ENCODE peak calls at places on chromosomes 2 and 18, in four cellular contexts. S is astrocyte of the cerebellum; U is CD4-positive, alpha-beta T cell; E is Peyer's patch. L is an unnamed sample.

GRCh38 chr2:144099746-144100438 is 420.0 kb downstream of the ZEB2 start:
- DNase-seq in S (peak), U (no peak), E (no peak), L (no peak)

GRCh38 chr2:54059504-54059903 is 55.9 kb upstream of the ACYP2 start:
- DNase-seq in S (no peak), U (no peak), E (no peak), L (no peak)

GRCh38 chr2:19351499-19351898 is 6.9 kb downstream of the OSR1 start:
- DNase-seq in S (no peak), U (no peak), E (no peak), L (no peak)

GRCh38 chr2:178008636-178009289 is 63.8 kb downstream of the PDE11A start:
- DNase-seq in S (peak), U (no peak), E (no peak), L (no peak)

GRCh38 chr2:184314829-184315228 is 283.5 kb upstream of the ZNF804A start:
- DNase-seq in S (no peak), U (no peak), E (no peak), L (no peak)

GRCh38 chr18:9507565-9508088 is 32.3 kb downstream of the RALBP1 start:
- DNase-seq in S (no peak), U (no peak), E (no peak), L (no peak)

GRCh38 chr2:30530346-30530745 is 83.3 kb downstream of the LCLAT1 start:
- DNase-seq in S (no peak), U (no peak), E (no peak), L (no peak)

GRCh38 chr2:174603280-174603679 is 5.7 kb upstream of the WIPF1 start:
- DNase-seq in S (no peak), U (peak), E (peak), L (no peak)

GRCh38 chr2:224039770-224040088 is 643 bp upstream of the SERPINE2 start:
- DNase-seq in S (no peak), U (no peak), E (no peak), L (no peak)

GRCh38 chr18:48027401-48027931 is 97.0 kb upstream of the SMAD2 start:
- DNase-seq in S (no peak), U (no peak), E (no peak), L (no peak)

GRCh38 chr2:241615041-241615440 is 21.9 kb downstream of the THAP4 start:
- DNase-seq in S (no peak), U (no peak), E (no peak), L (no peak)

GRCh38 chr18:75504469-75504868 is 77.0 kb upstream of the SMIM21 start:
- DNase-seq in S (no peak), U (no peak), E (no peak), L (no peak)

GRCh38 chr18:50659091-50660003 is 99.5 kb downstream of the MAPK4 start:
- DNase-seq in S (no peak), U (no peak), E (no peak), L (no peak)

GRCh38 chr2:165637396-165637795 is 156.7 kb downstream of the GALNT3 start:
- DNase-seq in S (no peak), U (no peak), E (no peak), L (no peak)

GRCh38 chr18:49321800-49322461 is 138.5 kb downstream of the DYM start:
- DNase-seq in S (peak), U (no peak), E (no peak), L (peak)

GRCh38 chr2:103174711-103175110 is 412.9 kb downstream of the TMEM182 start:
- DNase-seq in S (peak), U (no peak), E (no peak), L (no peak)

GRCh38 chr2:27245116-27245515 is 17.7 kb downstream of the SLC30A3 start:
- DNase-seq in S (no peak), U (no peak), E (no peak), L (no peak)

GRCh38 chr2:104755026-104755856 is 98.7 kb upstream of the POU3F3 start:
- DNase-seq in S (no peak), U (no peak), E (no peak), L (no peak)

GRCh38 chr2:205754924-205755321 is 72.6 kb downstream of the NRP2 start:
- DNase-seq in S (peak), U (no peak), E (no peak), L (no peak)

GRCh38 chr2:235238537-235238936 is 255.3 kb upstream of the AGAP1 start:
- DNase-seq in S (peak), U (no peak), E (peak), L (peak)

GRCh38 chr18:939958-940357 is 35.3 kb downstream of the ADCYAP1 start:
- DNase-seq in S (no peak), U (no peak), E (no peak), L (no peak)

GRCh38 chr2:168534926-168535325 is 78.9 kb downstream of the CERS6 start:
- DNase-seq in S (no peak), U (no peak), E (no peak), L (no peak)
- TF ChIP-seq CTCF in S (no peak), U (no peak), E (no peak), L (no peak)

GRCh38 chr2:38748857-38749804 is 2.0 kb downstream of the SRSF7 start:
- DNase-seq in S (no peak), U (no peak), E (no peak), L (no peak)
- TF ChIP-seq CTCF in S (no peak), U (no peak), E (no peak), L (no peak)

DNA sequence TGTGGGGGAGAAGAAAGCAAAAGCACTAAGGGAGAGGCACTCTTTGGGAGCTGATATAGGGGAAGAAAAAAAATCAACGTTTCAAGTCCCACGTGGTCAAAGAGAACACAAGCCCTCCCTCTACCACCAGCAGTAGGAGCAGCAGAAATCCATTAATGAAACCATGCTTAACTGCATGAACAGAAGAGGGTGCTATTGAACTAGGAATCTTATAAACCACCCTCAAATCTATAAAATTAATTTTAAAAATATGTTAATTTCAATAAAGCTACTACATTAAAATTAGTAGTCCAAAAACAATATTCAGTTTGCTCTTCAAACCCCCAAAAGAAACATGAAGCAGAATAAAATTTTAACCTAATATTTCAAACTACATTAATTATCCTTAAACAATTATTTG is 147.8 kb downstream of the TMEM18 start:
- DNase-seq in S (no peak), U (no peak), E (no peak), L (no peak)
- TF ChIP-seq CTCF in S (peak), U (peak), E (no peak), L (peak)

DNA sequence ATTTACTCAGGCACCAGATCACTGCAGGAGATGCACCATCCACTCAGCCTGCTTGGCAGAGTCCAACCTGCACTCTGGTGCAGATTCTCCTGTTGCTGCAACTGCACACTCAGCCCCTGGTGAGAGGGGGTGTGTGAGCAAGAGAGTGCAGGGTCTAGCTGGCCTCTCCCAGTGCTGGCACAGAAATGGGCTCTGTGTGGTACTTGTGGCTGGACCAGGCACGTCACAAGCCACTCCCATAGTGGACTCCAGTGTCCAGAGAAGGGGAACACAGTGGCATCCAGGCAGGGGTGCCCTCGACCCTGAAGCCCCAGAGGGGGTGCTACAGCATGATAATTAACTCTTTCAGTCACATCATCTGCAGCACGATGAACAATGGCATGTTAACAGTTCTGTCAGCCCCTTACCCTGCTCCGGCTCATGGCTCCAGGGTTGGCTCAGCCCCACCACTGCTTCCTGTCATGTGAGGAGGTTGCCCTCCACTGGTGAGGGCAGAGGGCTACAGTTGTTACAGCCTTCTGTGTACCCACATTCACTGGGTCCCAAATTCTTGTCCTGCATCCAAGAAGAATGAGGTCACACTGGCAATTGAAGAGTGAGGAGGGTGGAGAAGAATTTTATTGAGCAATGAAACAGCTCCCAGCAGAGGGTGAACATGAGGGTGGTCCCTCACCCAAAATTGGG is 135.7 kb downstream of the EVA1A start:
- DNase-seq in S (no peak), U (no peak), E (no peak), L (no peak)
- TF ChIP-seq CTCF in S (no peak), U (no peak), E (no peak), L (no peak)

GRCh38 chr2:42182654-42183308 is 13.6 kb downstream of the EML4 start:
- DNase-seq in S (no peak), U (no peak), E (no peak), L (no peak)

GRCh38 chr2:42185200-42185921 is 16.2 kb downstream of the EML4 start:
- DNase-seq in S (no peak), U (no peak), E (no peak), L (no peak)

GRCh38 chr2:42186378-42186777 is 17.2 kb downstream of the EML4 start:
- DNase-seq in S (no peak), U (no peak), E (no peak), L (no peak)

GRCh38 chr2:42183775-42184174 is 14.6 kb downstream of the EML4 start:
- DNase-seq in S (no peak), U (no peak), E (no peak), L (no peak)

GRCh38 chr2:42184346-42184745 is 15.2 kb downstream of the EML4 start:
- DNase-seq in S (no peak), U (no peak), E (no peak), L (no peak)
- TF ChIP-seq CTCF in S (no peak), U (no peak), E (no peak), L (no peak)

GRCh38 chr2:73035899-73036778 is 35.4 kb downstream of the SFXN5 start:
- DNase-seq in S (no peak), U (no peak), E (no peak), L (no peak)
- TF ChIP-seq CTCF in S (peak), U (no peak), E (no peak), L (no peak)

DNA sequence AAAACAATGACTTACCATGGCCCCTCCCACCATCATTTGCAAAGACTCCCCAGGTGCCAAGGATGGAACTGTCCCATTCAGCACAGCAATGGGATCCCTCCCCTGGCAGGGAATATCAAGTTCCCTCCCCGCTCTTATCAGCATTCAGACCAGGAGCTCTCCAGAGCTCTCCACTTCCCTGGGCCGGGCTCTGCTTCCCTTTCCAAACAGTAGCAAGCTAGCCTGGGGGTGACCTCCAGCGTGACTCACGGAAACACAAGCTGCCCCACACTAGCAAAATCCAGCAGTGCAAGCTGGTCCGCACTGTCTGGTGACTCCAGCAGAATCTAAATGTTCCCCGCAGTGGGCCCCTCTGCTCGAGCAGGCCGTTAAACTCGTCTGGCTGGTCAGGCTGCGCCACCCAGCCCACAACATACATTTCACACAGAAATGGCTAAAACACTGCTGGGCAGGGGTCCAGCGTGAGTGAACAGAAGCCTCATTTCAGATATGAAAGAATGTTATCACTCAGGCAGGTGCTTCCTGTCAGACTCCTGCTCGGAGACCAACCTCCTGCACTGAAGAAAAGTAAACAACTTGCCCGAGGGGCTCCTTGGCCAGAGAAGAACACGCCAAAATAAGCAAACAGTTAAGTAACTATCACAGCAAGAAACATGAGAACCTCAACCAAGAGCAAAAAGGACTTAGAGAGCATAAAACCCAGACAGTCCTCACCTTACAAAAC is 33.9 kb downstream of the STAT1 start:
- DNase-seq in S (peak), U (no peak), E (no peak), L (no peak)
- TF ChIP-seq CTCF in S (no peak), U (no peak), E (no peak), L (no peak)

GRCh38 chr18:59459352-59460059 is 100.4 kb upstream of the LMAN1 start:
- DNase-seq in S (peak), U (no peak), E (no peak), L (no peak)
- TF ChIP-seq CTCF in S (peak), U (peak), E (peak), L (peak)

GRCh38 chr2:9737053-9737875 is 106.0 kb upstream of the TAF1B start:
- DNase-seq in S (no peak), U (no peak), E (no peak), L (no peak)
- TF ChIP-seq CTCF in S (peak), U (peak), E (no peak), L (no peak)

DNA sequence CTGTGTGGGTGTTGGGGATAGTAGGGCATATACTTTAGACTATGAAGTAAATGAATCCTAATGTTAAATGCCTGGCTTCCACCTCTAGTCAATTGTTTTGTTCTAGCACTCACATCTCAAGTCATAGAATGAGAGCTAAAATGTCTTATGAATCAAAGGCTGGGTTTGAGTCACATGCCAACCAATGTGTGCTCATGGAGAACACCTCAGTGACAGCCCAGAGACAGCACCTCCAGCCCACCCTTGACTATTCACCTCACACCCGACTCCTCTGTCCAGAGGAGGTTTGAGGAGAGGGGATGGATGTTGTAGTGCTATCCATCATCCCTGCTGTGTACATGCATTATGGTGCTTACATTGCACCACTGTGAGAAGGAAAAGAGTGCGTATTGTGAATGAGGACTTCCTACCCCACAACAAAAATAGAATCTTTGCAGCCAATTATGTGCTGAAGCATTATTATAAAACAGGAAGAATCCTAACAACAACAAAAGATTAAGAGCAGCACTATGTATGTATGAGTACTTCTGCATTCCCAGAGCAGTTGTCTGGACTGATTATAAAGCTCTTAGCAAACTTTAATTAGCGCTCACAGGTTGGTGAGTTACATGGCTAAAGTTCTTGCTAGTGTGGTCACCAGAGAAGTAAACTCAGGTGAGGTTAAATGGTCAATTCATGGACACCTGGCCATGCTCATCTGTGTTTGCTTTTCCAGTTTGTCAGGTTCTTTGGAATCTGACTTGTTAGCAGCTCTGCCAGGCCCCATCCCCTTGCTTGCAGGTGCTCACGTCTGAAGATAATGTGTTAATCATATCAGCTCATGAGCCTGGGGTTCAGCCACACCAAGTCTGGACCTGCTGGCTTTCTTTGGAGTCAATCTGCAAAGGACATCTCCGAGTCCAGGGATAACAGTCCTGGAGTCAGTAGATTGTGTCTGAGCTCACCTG is 55.3 kb upstream of the NABP1 start:
- DNase-seq in S (no peak), U (no peak), E (no peak), L (no peak)
- TF ChIP-seq CTCF in S (no peak), U (no peak), E (no peak), L (no peak)